ENCODE peak calls at places on chromosome 4, in eight cellular contexts. H is activated naive CD4-positive, alpha-beta T cell; N is AG09309; E is SW480; I is ovary; J is heart right ventricle; Q is NCI-H1092; U is EH. V is an unnamed sample.

GRCh38 chr4:184100297-184100885 is 117.3 kb downstream of the ENPP6 start:
- DNase-seq in H (no peak), N (no peak), E (no peak), I (peak), J (peak), Q (peak), U (no peak), V (peak)

GRCh38 chr4:122710434-122711308 is 21.8 kb upstream of the BBS12 start:
- DNase-seq in H (no peak), N (no peak), E (no peak), I (no peak), J (no peak), Q (no peak), U (peak), V (peak)

GRCh38 chr4:22485751-22486150 is 30.1 kb downstream of the ADGRA3 start:
- DNase-seq in H (no peak), N (peak), E (no peak), I (no peak), J (no peak), Q (peak), U (peak), V (no peak)

GRCh38 chr4:150421612-150422011 is 160.3 kb upstream of the MAB21L2 start:
- DNase-seq in H (no peak), N (no peak), E (no peak), I (no peak), J (no peak), Q (no peak), U (no peak), V (no peak)

GRCh38 chr4:106893903-106894302 is 142.2 kb downstream of the DKK2 start:
- DNase-seq in H (no peak), N (no peak), E (no peak), I (no peak), J (no peak), Q (no peak), U (no peak), V (no peak)

GRCh38 chr4:11605597-11605996 is 176.9 kb upstream of the HS3ST1 start:
- DNase-seq in H (no peak), N (no peak), E (no peak), I (no peak), J (no peak), Q (no peak), U (no peak), V (no peak)

GRCh38 chr4:51843309-51844156 is 580 bp downstream of the DCUN1D4 start:
- DNase-seq in H (peak), N (no peak), E (peak), I (peak), J (peak), Q (peak), U (peak), V (peak)

GRCh38 chr4:11281720-11282119 is 147.0 kb downstream of the HS3ST1 start:
- DNase-seq in H (no peak), N (no peak), E (no peak), I (no peak), J (no peak), Q (no peak), U (no peak), V (no peak)

GRCh38 chr4:88320174-88320779 is 35.9 kb upstream of the PPM1K start:
- DNase-seq in H (no peak), N (no peak), E (no peak), I (no peak), J (no peak), Q (no peak), U (no peak), V (no peak)

GRCh38 chr4:67035501-67035900 is 509.8 kb downstream of the CENPC start:
- DNase-seq in H (no peak), N (no peak), E (no peak), I (no peak), J (no peak), Q (no peak), U (peak), V (peak)

GRCh38 chr4:76061421-76061820 is 13.1 kb upstream of the ART3 start:
- DNase-seq in H (no peak), N (no peak), E (no peak), I (no peak), J (no peak), Q (no peak), U (no peak), V (no peak)

GRCh38 chr4:124529131-124529530 is 183.4 kb downstream of the ANKRD50 start:
- DNase-seq in H (no peak), N (peak), E (no peak), I (no peak), J (no peak), Q (no peak), U (no peak), V (no peak)

GRCh38 chr4:9952415-9952950 is 68.8 kb downstream of the SLC2A9 start:
- DNase-seq in H (no peak), N (no peak), E (no peak), I (no peak), J (no peak), Q (no peak), U (peak), V (no peak)

GRCh38 chr4:150411527-150411926 is 170.4 kb upstream of the MAB21L2 start:
- DNase-seq in H (no peak), N (no peak), E (no peak), I (no peak), J (no peak), Q (no peak), U (no peak), V (no peak)

GRCh38 chr4:25879991-25880641 is 17.3 kb upstream of the SEL1L3 start:
- DNase-seq in H (no peak), N (no peak), E (no peak), I (no peak), J (no peak), Q (no peak), U (no peak), V (no peak)

GRCh38 chr4:88743696-88744095 is 46.1 kb upstream of the NAP1L5 start:
- DNase-seq in H (no peak), N (peak), E (no peak), I (no peak), J (no peak), Q (no peak), U (peak), V (no peak)

GRCh38 chr4:38610844-38611550 is 53.0 kb upstream of the KLF3 start:
- DNase-seq in H (no peak), N (no peak), E (no peak), I (peak), J (no peak), Q (no peak), U (no peak), V (no peak)

GRCh38 chr4:168868856-168869201 is 141.2 kb downstream of the CBR4 start:
- DNase-seq in H (no peak), N (no peak), E (no peak), I (no peak), J (no peak), Q (no peak), U (no peak), V (no peak)

GRCh38 chr4:92629302-92629701 is 325.5 kb downstream of the GRID2 start:
- DNase-seq in H (no peak), N (no peak), E (no peak), I (no peak), J (no peak), Q (no peak), U (no peak), V (no peak)

GRCh38 chr4:120902925-120903324 is 19.6 kb downstream of the PRDM5 start:
- DNase-seq in H (no peak), N (no peak), E (no peak), I (no peak), J (no peak), Q (no peak), U (no peak), V (no peak)

GRCh38 chr4:76192221-76192620 is 21.4 kb downstream of the SCARB2 start:
- DNase-seq in H (no peak), N (no peak), E (no peak), I (no peak), J (no peak), Q (no peak), U (no peak), V (no peak)

GRCh38 chr4:145808021-145808650 is 128.2 kb downstream of the C4orf51 start:
- DNase-seq in H (no peak), N (peak), E (peak), I (no peak), J (peak), Q (no peak), U (peak), V (peak)

GRCh38 chr4:74638001-74638400 is 156.3 kb downstream of the BTC start:
- DNase-seq in H (no peak), N (no peak), E (no peak), I (no peak), J (no peak), Q (no peak), U (no peak), V (no peak)

GRCh38 chr4:47704693-47705325 is 133.1 kb downstream of the CORIN start:
- DNase-seq in H (no peak), N (no peak), E (peak), I (no peak), J (peak), Q (peak), U (peak), V (peak)

GRCh38 chr4:88820723-88821368 is 123.2 kb upstream of the NAP1L5 start:
- DNase-seq in H (no peak), N (no peak), E (no peak), I (no peak), J (no peak), Q (no peak), U (no peak), V (no peak)

GRCh38 chr4:168797176-168797575 is 212.9 kb downstream of the CBR4 start:
- DNase-seq in H (no peak), N (peak), E (peak), I (no peak), J (no peak), Q (no peak), U (peak), V (peak)

GRCh38 chr4:24850669-24851068 is 55.3 kb downstream of the SOD3 start:
- DNase-seq in H (no peak), N (peak), E (no peak), I (no peak), J (no peak), Q (no peak), U (peak), V (peak)

GRCh38 chr4:41334182-41334581 is 77.5 kb downstream of the UCHL1 start:
- DNase-seq in H (no peak), N (no peak), E (no peak), I (no peak), J (no peak), Q (no peak), U (no peak), V (no peak)

GRCh38 chr4:182301736-182302135 is 58.5 kb downstream of the TENM3 start:
- DNase-seq in H (no peak), N (no peak), E (no peak), I (no peak), J (no peak), Q (no peak), U (no peak), V (no peak)

GRCh38 chr4:37970702-37971101 is 10.5 kb downstream of the PTTG2 start:
- DNase-seq in H (no peak), N (no peak), E (peak), I (no peak), J (peak), Q (no peak), U (peak), V (no peak)

GRCh38 chr4:108370291-108370690 is 201.6 kb upstream of the LEF1 start:
- DNase-seq in H (peak), N (no peak), E (no peak), I (no peak), J (no peak), Q (peak), U (no peak), V (no peak)

GRCh38 chr4:118264096-118264495 is 88.7 kb downstream of the PRSS12 start:
- DNase-seq in H (no peak), N (no peak), E (no peak), I (no peak), J (no peak), Q (no peak), U (no peak), V (no peak)